ENCODE peak calls at places on chromosomes 13 and 19, in five cellular contexts. G is astrocyte of the hippocampus; I is NCI-H446; W is amniotic stem cell; U is activated naive CD4-positive, alpha-beta T cell. Z is an unnamed sample.

GRCh38 chr13:72304121-72304745 is 423.2 kb downstream of the MZT1 start:
- DNase-seq in G (peak; percentile 91), I (no peak), W (no peak), U (no peak), Z (no peak)

GRCh38 chr13:111972261-111972780 is 94.6 kb upstream of the SOX1 start:
- DNase-seq in G (no peak), I (no peak), W (no peak), U (no peak), Z (no peak)

GRCh38 chr13:105634059-105634458 is 901.4 kb downstream of the EFNB2 start:
- DNase-seq in G (peak; percentile 44), I (no peak), W (no peak), U (no peak), Z (no peak)

GRCh38 chr13:108227651-108228272 is 9.6 kb downstream of the ABHD13 start:
- DNase-seq in G (peak; percentile 65), I (peak; percentile 0), W (peak; percentile 11), U (no peak), Z (no peak)

GRCh38 chr19:33470686-33471085 is 50.9 kb downstream of the PEPD start:
- DNase-seq in G (no peak), I (no peak), W (no peak), U (no peak), Z (no peak)

GRCh38 chr13:103101902-103102301 is 35.7 kb upstream of the SLC10A2 start:
- DNase-seq in G (no peak), I (no peak), W (no peak), U (no peak), Z (no peak)

GRCh38 chr19:53812335-53812734 is 11.8 kb downstream of the NLRP12 start:
- DNase-seq in G (no peak), I (no peak), W (no peak), U (no peak), Z (no peak)

GRCh38 chr13:41833201-41833600 is 127.7 kb downstream of the VWA8 start:
- DNase-seq in G (peak; percentile 15), I (no peak), W (no peak), U (no peak), Z (no peak)

GRCh38 chr19:11138659-11139526 is 16.7 kb downstream of the SPC24 start:
- DNase-seq in G (peak; percentile 86), I (peak; percentile 47), W (peak; percentile 55), U (no peak), Z (no peak)

GRCh38 chr13:75636339-75637095 is 387 bp downstream of the LMO7 start:
- DNase-seq in G (peak; percentile 57), I (no peak), W (no peak), U (no peak), Z (no peak)

GRCh38 chr19:5987077-5987818 is 9.3 kb upstream of the RANBP3 start:
- DNase-seq in G (peak; percentile 86), I (peak; percentile 88), W (peak; percentile 37), U (peak; percentile 23), Z (peak; percentile 81)

GRCh38 chr13:75076476-75076875 is 405.5 kb downstream of the TBC1D4 start:
- DNase-seq in G (peak; percentile 21), I (no peak), W (no peak), U (no peak), Z (no peak)

GRCh38 chr19:4208385-4209094 is 20.8 kb upstream of the EBI3 start:
- DNase-seq in G (peak; percentile 61), I (peak; percentile 38), W (no peak), U (no peak), Z (peak; percentile 3)

GRCh38 chr13:28983661-28984060 is 163.5 kb downstream of the MTUS2 start:
- DNase-seq in G (no peak), I (no peak), W (no peak), U (no peak), Z (no peak)

GRCh38 chr19:16260160-16260793 is 62.6 kb downstream of the AP1M1 start:
- DNase-seq in G (no peak), I (no peak), W (no peak), U (no peak), Z (no peak)

GRCh38 chr13:42696191-42696590 is 85.2 kb upstream of the FAM216B start:
- DNase-seq in G (peak; percentile 81), I (peak; percentile 6), W (peak; percentile 4), U (no peak), Z (no peak)

GRCh38 chr13:68551701-68552522 is 1321.8 kb upstream of the PCDH9 start:
- DNase-seq in G (peak; percentile 8), I (no peak), W (no peak), U (no peak), Z (no peak)

GRCh38 chr19:35935911-35936737 is at the start of gene LRFN3:
- DNase-seq in G (peak; percentile 90), I (peak; percentile 89), W (peak; percentile 49), U (no peak), Z (peak; percentile 93)

GRCh38 chr13:24092108-24092507 is 68.4 kb upstream of the SPATA13 start:
- DNase-seq in G (no peak), I (no peak), W (no peak), U (no peak), Z (no peak)

GRCh38 chr13:19661126-19661525 is 27.7 kb downstream of the MPHOSPH8 start:
- DNase-seq in G (no peak), I (no peak), W (no peak), U (no peak), Z (no peak)

GRCh38 chr13:109007946-109008345 is 378.5 kb downstream of the MYO16 start:
- DNase-seq in G (no peak), I (no peak), W (no peak), U (no peak), Z (no peak)

GRCh38 chr19:15238639-15239155 is 6.4 kb upstream of the EPHX3 start:
- DNase-seq in G (no peak), I (no peak), W (no peak), U (no peak), Z (no peak)

GRCh38 chr19:44776402-44777096 is 1.1 kb upstream of the CBLC start:
- DNase-seq in G (no peak), I (no peak), W (no peak), U (no peak), Z (no peak)

GRCh38 chr13:42337808-42338600 is 66.1 kb downstream of the AKAP11 start:
- DNase-seq in G (no peak), I (no peak), W (no peak), U (no peak), Z (no peak)

GRCh38 chr13:51246411-51247298 is 24.5 kb downstream of the FAM124A start:
- DNase-seq in G (peak; percentile 70), I (peak; percentile 39), W (no peak), U (no peak), Z (no peak)

GRCh38 chr19:39731685-39732084 is 6.1 kb downstream of the CLC start:
- DNase-seq in G (no peak), I (no peak), W (no peak), U (no peak), Z (no peak)

GRCh38 chr19:29845576-29846176 is 33.9 kb downstream of the CCNE1 start:
- DNase-seq in G (no peak), I (no peak), W (peak; percentile 12), U (no peak), Z (no peak)

GRCh38 chr19:49359851-49360845 is 2.1 kb downstream of the TEAD2 start:
- DNase-seq in G (no peak), I (no peak), W (no peak), U (no peak), Z (no peak)

GRCh38 chr19:35292421-35292820 is 460 bp downstream of the MAG start:
- DNase-seq in G (no peak), I (no peak), W (no peak), U (no peak), Z (no peak)

GRCh38 chr13:110944121-110944967 is 29.5 kb upstream of the ANKRD10 start:
- DNase-seq in G (peak; percentile 79), I (no peak), W (no peak), U (no peak), Z (no peak)

GRCh38 chr19:48918071-48918470 is 15.4 kb upstream of the DHDH start:
- DNase-seq in G (no peak), I (no peak), W (no peak), U (no peak), Z (no peak)

GRCh38 chr13:75771818-75772217 is 135.7 kb downstream of the LMO7 start:
- DNase-seq in G (peak; percentile 75), I (no peak), W (no peak), U (no peak), Z (no peak)

GRCh38 chr19:55227241-55228014 is 1.1 kb downstream of the TMEM86B start:
- DNase-seq in G (no peak), I (no peak), W (no peak), U (no peak), Z (no peak)

GRCh38 chr19:16316506-16316882 is 8.1 kb upstream of the KLF2 start:
- DNase-seq in G (no peak), I (no peak), W (no peak), U (no peak), Z (no peak)

GRCh38 chr13:98207411-98207810 is 30.3 kb upstream of the RNF113B start:
- DNase-seq in G (peak; percentile 54), I (no peak), W (no peak), U (no peak), Z (no peak)

GRCh38 chr19:40689339-40690049 is 957 bp downstream of the NUMBL start:
- DNase-seq in G (peak; percentile 43), I (no peak), W (no peak), U (no peak), Z (no peak)

GRCh38 chr19:17183858-17184271 is 31.3 kb upstream of the USE1 start:
- DNase-seq in G (no peak), I (no peak), W (no peak), U (no peak), Z (no peak)

GRCh38 chr13:94480672-94481145 is 1.2 kb upstream of the DCT start:
- DNase-seq in G (peak; percentile 66), I (peak; percentile 84), W (no peak), U (no peak), Z (no peak)

GRCh38 chr13:98365291-98365690 is 188.2 kb upstream of the RNF113B start:
- DNase-seq in G (no peak), I (no peak), W (no peak), U (no peak), Z (no peak)

GRCh38 chr19:40692212-40692551 is 1.7 kb upstream of the NUMBL start:
- DNase-seq in G (no peak), I (no peak), W (no peak), U (no peak), Z (no peak)